ENCODE peak calls at places on chromosomes 16 and 17, in ten cellular contexts. Q is spleen, F is HCT116, B is Peyer's patch, D is A549, O is IMR-90, J is sigmoid colon, E is tibial nerve, U is uterus, C is adrenal gland. A is an unnamed sample. For H3K4me1, the result is how much of the 10 kb centered on the place peaks cover.

GRCh38 chr17:65495255-65496060 is 66.0 kb downstream of the AXIN2 start:
- DNase-seq in Q (no peak), F (peak), B (no peak), D (no peak), O (no peak), J (no peak), E (no peak), U (no peak), C (no peak), A (peak)

GRCh38 chr17:47057831-47058230 is 78.8 kb upstream of the RPRML start:
- DNase-seq in Q (no peak), F (no peak), B (no peak), D (no peak), O (no peak), J (no peak), E (no peak), U (no peak), C (no peak), A (no peak)

GRCh38 chr17:75557852-75558665 is 29.5 kb upstream of the MYO15B start:
- DNase-seq in Q (no peak), F (no peak), B (no peak), D (no peak), O (no peak), J (no peak), E (no peak), U (no peak), C (no peak), A (no peak)

GRCh38 chr16:3131755-3132377 is 3.0 kb upstream of the ZNF213 start:
- DNase-seq in Q (no peak), F (no peak), B (peak), D (peak), O (peak), J (no peak), E (no peak), U (no peak), C (no peak), A (no peak)

GRCh38 chr17:58310511-58311428 is 17.8 kb downstream of the TSPOAP1 start:
- DNase-seq in Q (no peak), F (no peak), B (no peak), D (no peak), O (no peak), J (no peak), E (no peak), U (no peak), C (no peak), A (no peak)

GRCh38 chr17:6755731-6756184 is at the start of gene XAF1:
- DNase-seq in Q (peak), F (no peak), B (peak), D (no peak), O (peak), J (peak), E (peak), U (peak), C (peak), A (peak)

GRCh38 chr17:59829217-59830006 is 63.3 kb downstream of the TUBD1 start:
- DNase-seq in Q (no peak), F (peak), B (no peak), D (peak), O (peak), J (no peak), E (no peak), U (peak), C (peak), A (no peak)

GRCh38 chr17:8629371-8630226 is 926 bp downstream of the MYH10 start:
- DNase-seq in Q (peak), F (no peak), B (no peak), D (peak), O (no peak), J (peak), E (no peak), U (peak), C (peak), A (peak)

GRCh38 chr17:32276217-32276616 is 10.6 kb downstream of the RHBDL3 start:
- DNase-seq in Q (no peak), F (no peak), B (no peak), D (no peak), O (no peak), J (no peak), E (no peak), U (peak), C (no peak), A (no peak)

GRCh38 chr17:19331134-19331533 is 31.4 kb downstream of the B9D1 start:
- DNase-seq in Q (no peak), F (no peak), B (no peak), D (no peak), O (peak), J (peak), E (no peak), U (no peak), C (no peak), A (no peak)

GRCh38 chr17:81405382-81406005 is 10.2 kb downstream of the BAHCC1 start:
- DNase-seq in Q (no peak), F (no peak), B (no peak), D (no peak), O (no peak), J (peak), E (no peak), U (peak), C (no peak), A (no peak)

GRCh38 chr17:78381601-78382168 is 3.2 kb downstream of the PGS1 start:
- DNase-seq in Q (no peak), F (no peak), B (no peak), D (no peak), O (no peak), J (no peak), E (no peak), U (no peak), C (no peak), A (no peak)

GRCh38 chr17:1787301-1787902 is 25.5 kb downstream of the SERPINF1 start:
- DNase-seq in Q (peak), F (peak), B (no peak), D (peak), O (peak), J (peak), E (no peak), U (peak), C (peak), A (peak)
- TF ChIP-seq POLR2A in Q (no peak), F (no peak), B (peak), D (no peak), O (no peak), J (no peak), E (no peak), U (peak), C (peak), A (no peak)

GRCh38 chr16:19344224-19344801 is 58.8 kb downstream of the CLEC19A start:
- DNase-seq in Q (no peak), F (no peak), B (no peak), D (no peak), O (no peak), J (no peak), E (no peak), U (no peak), C (no peak), A (no peak)
- H3K4me3 ChIP-seq in Q (no peak), F (no peak), B (no peak), D (no peak), O (no peak), J (no peak), E (no peak), U (no peak), C (no peak), A (no peak)

DNA sequence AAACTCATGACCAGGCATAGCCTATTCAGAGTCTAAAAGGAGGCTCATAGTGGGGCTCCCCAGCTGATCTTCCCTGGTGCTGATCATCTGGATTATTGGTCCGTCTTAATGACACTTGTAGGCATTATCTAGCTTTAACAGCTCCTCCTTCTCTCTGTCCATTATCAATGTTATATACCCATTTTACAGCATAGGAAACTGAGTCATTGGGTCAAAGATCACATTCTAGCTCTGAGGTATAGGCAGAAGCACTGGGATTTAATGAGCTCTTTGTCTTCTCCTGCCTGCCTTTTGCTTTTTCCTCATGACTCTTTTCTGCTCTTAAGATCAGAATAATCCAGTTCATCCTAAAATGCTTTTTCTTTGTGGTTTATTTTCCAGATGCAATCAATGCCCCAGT is 756 bp downstream of the CCL2 start:
- DNase-seq in Q (no peak), F (no peak), B (no peak), D (no peak), O (no peak), J (no peak), E (no peak), U (no peak), C (no peak), A (no peak)
- H3K4me1 ChIP-seq in Q (under half), F (under half), B (under half), D (under half), O (under half), J (half or more), E (half or more), U (under half), C (under half), A (half or more)

GRCh38 chr17:36545093-36545464 is 360 bp downstream of the GGNBP2 start:
- DNase-seq in Q (no peak), F (no peak), B (no peak), D (no peak), O (no peak), J (no peak), E (no peak), U (no peak), C (no peak), A (no peak)

GRCh38 chr17:36542755-36543154 is 2.0 kb upstream of the GGNBP2 start:
- DNase-seq in Q (no peak), F (no peak), B (no peak), D (no peak), O (no peak), J (no peak), E (no peak), U (no peak), C (no peak), A (no peak)

GRCh38 chr17:36545465-36546417 is 1.0 kb downstream of the GGNBP2 start:
- DNase-seq in Q (peak), F (peak), B (peak), D (peak), O (peak), J (peak), E (peak), U (peak), C (peak), A (peak)

GRCh38 chr17:36544049-36544319 is 735 bp upstream of the GGNBP2 start:
- DNase-seq in Q (no peak), F (no peak), B (peak), D (peak), O (peak), J (peak), E (no peak), U (peak), C (peak), A (no peak)

GRCh38 chr17:36544320-36545092 is at the start of gene GGNBP2:
- DNase-seq in Q (peak), F (peak), B (peak), D (peak), O (peak), J (peak), E (peak), U (peak), C (peak), A (peak)
- TF ChIP-seq POLR2A in Q (peak), F (peak), B (peak), D (peak), O (peak), J (peak), E (peak), U (peak), C (peak), A (peak)

GRCh38 chr17:82871056-82871775 is 31.4 kb upstream of the ZNF750 start:
- DNase-seq in Q (peak), F (no peak), B (peak), D (no peak), O (no peak), J (no peak), E (no peak), U (no peak), C (no peak), A (no peak)
- H3K4me3 ChIP-seq in Q (peak), F (no peak), B (peak), D (no peak), O (no peak), J (no peak), E (no peak), U (no peak), C (no peak), A (no peak)

GRCh38 chr17:40327244-40327666 is 18.3 kb downstream of the RARA start:
- DNase-seq in Q (peak), F (no peak), B (peak), D (no peak), O (no peak), J (no peak), E (no peak), U (no peak), C (no peak), A (no peak)
- H3K4me1 ChIP-seq in Q (half or more), F (under half), B (half or more), D (half or more), O (half or more), J (half or more), E (half or more), U (half or more), C (half or more), A (half or more)

DNA sequence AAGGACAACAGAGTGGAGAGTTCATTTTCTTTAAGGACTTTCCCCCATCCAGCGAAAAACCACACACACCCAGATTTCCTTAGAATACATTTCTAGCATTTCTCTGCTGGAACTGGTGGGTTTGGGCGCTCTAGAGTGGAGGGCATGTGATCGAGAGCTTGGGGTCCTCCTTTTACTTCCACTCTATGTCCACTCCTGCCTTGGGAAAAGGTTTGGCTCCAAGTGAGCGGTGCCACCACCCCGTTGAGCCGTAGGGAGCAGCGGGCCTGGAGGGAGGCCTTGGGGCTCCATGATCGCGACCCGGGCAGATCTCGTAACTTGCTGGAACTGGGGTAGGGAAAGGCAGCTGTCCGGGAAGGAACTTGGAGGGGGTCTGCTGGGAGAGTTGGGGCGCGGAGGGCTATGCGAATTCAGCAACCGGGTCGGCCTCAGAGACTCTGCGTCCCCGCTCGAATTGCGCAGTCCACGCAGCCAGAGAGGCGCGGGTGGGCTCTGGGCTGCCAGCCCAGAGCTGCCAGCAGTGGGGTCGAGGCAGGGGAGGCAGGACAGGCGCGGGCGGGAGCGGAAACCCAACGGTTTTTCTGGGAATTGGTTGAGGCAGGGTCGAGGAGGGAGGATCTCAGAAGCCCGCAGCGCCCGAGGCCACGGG is 2.3 kb downstream of the DLX4 start:
- DNase-seq in Q (no peak), F (no peak), B (no peak), D (no peak), O (no peak), J (no peak), E (no peak), U (no peak), C (no peak), A (no peak)
- TF ChIP-seq POLR2A in Q (no peak), F (no peak), B (no peak), D (no peak), O (no peak), J (no peak), E (no peak), U (no peak), C (no peak), A (no peak)